ENCODE peak calls at places on chromosomes 7 and 10, in ten cellular contexts. One of them, this sample, is unnamed.
A peak's percentile ranks its signal among the peaks of the same experiment; 100 is the strongest.

GRCh38 chr7:38102486-38102885 is 75.6 kb upstream of the STARD3NL start:
- DNase-seq in OCI-LY7: no peak
- DNase-seq in suprapubic skin: no peak
- DNase-seq in right lobe of liver: no peak
- DNase-seq in heart left ventricle: no peak
- DNase-seq in GM12878: no peak
- DNase-seq in AG10803: peak; percentile 54
- DNase-seq in AG09309: no peak
- DNase-seq in tibial nerve: no peak
- DNase-seq in uterus: no peak
- DNase-seq in this sample: peak; percentile 83

GRCh38 chr10:112375721-112376577 is 2.0 kb downstream of the ACSL5 start:
- DNase-seq in OCI-LY7: peak; percentile 80
- DNase-seq in suprapubic skin: no peak
- DNase-seq in right lobe of liver: peak; percentile 84
- DNase-seq in heart left ventricle: peak; percentile 73
- DNase-seq in GM12878: peak; percentile 48
- DNase-seq in AG10803: peak; percentile 50
- DNase-seq in AG09309: no peak
- DNase-seq in tibial nerve: peak; percentile 61
- DNase-seq in uterus: peak; percentile 56
- DNase-seq in this sample: peak; percentile 7

GRCh38 chr7:8481752-8482446 is 48.5 kb downstream of the NXPH1 start:
- DNase-seq in OCI-LY7: no peak
- DNase-seq in suprapubic skin: no peak
- DNase-seq in right lobe of liver: no peak
- DNase-seq in heart left ventricle: no peak
- DNase-seq in GM12878: no peak
- DNase-seq in AG10803: no peak
- DNase-seq in AG09309: no peak
- DNase-seq in tibial nerve: peak; percentile 4
- DNase-seq in uterus: no peak
- DNase-seq in this sample: no peak

GRCh38 chr7:154532771-154533170 is 470.2 kb downstream of the PAXIP1 start:
- DNase-seq in OCI-LY7: no peak
- DNase-seq in suprapubic skin: no peak
- DNase-seq in right lobe of liver: no peak
- DNase-seq in heart left ventricle: no peak
- DNase-seq in GM12878: no peak
- DNase-seq in AG10803: no peak
- DNase-seq in AG09309: no peak
- DNase-seq in tibial nerve: no peak
- DNase-seq in uterus: no peak
- DNase-seq in this sample: no peak

GRCh38 chr10:110569736-110570135 is 2.2 kb downstream of the SMC3 start:
- DNase-seq in OCI-LY7: no peak
- DNase-seq in suprapubic skin: no peak
- DNase-seq in right lobe of liver: no peak
- DNase-seq in heart left ventricle: no peak
- DNase-seq in GM12878: no peak
- DNase-seq in AG10803: peak; percentile 3
- DNase-seq in AG09309: no peak
- DNase-seq in tibial nerve: no peak
- DNase-seq in uterus: no peak
- DNase-seq in this sample: no peak

GRCh38 chr10:26430641-26431163 is 7.4 kb upstream of the APBB1IP start:
- DNase-seq in OCI-LY7: peak; percentile 68
- DNase-seq in suprapubic skin: no peak
- DNase-seq in right lobe of liver: no peak
- DNase-seq in heart left ventricle: no peak
- DNase-seq in GM12878: peak; percentile 91
- DNase-seq in AG10803: no peak
- DNase-seq in AG09309: no peak
- DNase-seq in tibial nerve: peak; percentile 33
- DNase-seq in uterus: no peak
- DNase-seq in this sample: no peak

GRCh38 chr7:5462216-5462615 is 38.6 kb upstream of the TNRC18 start:
- DNase-seq in OCI-LY7: no peak
- DNase-seq in suprapubic skin: no peak
- DNase-seq in right lobe of liver: no peak
- DNase-seq in heart left ventricle: no peak
- DNase-seq in GM12878: no peak
- DNase-seq in AG10803: no peak
- DNase-seq in AG09309: no peak
- DNase-seq in tibial nerve: no peak
- DNase-seq in uterus: no peak
- DNase-seq in this sample: no peak

GRCh38 chr10:29530112-29530976 is 104.4 kb downstream of the SVIL start:
- DNase-seq in OCI-LY7: no peak
- DNase-seq in suprapubic skin: no peak
- DNase-seq in right lobe of liver: no peak
- DNase-seq in heart left ventricle: no peak
- DNase-seq in GM12878: no peak
- DNase-seq in AG10803: no peak
- DNase-seq in AG09309: no peak
- DNase-seq in tibial nerve: no peak
- DNase-seq in uterus: no peak
- DNase-seq in this sample: no peak

DNA sequence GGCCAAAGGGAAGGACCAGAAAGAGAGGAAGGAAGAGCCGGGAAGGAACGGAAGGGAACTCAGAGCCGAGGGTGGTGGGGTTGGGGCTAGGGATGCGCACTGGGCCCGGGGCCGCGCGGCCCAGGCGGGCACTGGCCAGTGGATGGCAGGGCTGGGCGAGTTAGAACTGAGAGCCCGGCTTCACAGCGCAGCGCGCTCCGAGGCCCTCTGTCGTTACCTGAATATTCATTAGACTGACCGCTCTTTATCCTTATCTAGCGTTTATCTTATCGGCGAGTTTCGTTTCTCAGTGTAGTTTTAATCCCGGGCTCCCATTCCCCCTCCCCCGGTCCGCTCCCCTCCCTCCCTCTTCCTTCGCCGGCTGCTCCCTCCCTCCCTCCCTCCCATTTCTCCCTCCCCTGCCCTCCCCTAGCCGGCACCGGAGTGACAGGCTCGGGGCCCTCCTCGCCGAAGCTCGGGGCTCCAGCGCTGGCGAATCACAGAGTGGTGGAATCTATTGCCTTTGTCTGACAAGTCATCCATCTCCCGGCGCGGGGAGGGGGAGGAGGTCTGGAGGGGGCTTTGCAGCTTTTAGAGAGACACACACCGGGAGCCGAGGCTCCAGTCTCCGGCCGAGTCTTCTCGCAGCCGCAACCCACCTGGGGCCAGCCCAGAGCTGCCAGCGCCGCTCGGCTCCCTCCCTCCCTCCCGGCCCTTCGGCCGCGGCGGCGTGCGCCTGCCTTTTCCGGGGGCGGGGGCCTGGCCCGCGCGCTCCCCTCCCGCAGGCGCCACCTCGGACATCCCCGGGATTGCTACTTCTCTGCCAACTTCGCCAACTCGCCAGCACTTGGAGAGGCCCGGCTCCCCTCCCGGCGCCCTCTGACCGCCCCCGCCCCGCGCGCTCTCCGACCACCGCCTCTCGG is at the start of gene PAX2:
- DNase-seq in OCI-LY7: no peak
- DNase-seq in suprapubic skin: no peak
- DNase-seq in right lobe of liver: no peak
- DNase-seq in heart left ventricle: no peak
- DNase-seq in GM12878: no peak
- DNase-seq in AG10803: no peak
- DNase-seq in AG09309: no peak
- DNase-seq in tibial nerve: no peak
- DNase-seq in uterus: no peak
- DNase-seq in this sample: no peak
- H3K4me3 ChIP-seq in OCI-LY7: no peak within 1 kb of the TSS
- H3K4me3 ChIP-seq in suprapubic skin: peak within 1 kb of the TSS; percentile 42
- H3K4me3 ChIP-seq in right lobe of liver: no peak within 1 kb of the TSS
- H3K4me3 ChIP-seq in heart left ventricle: peak within 1 kb of the TSS; percentile 32
- H3K4me3 ChIP-seq in GM12878: no peak within 1 kb of the TSS
- H3K4me3 ChIP-seq in AG10803: no peak within 1 kb of the TSS
- H3K4me3 ChIP-seq in AG09309: peak within 1 kb of the TSS; percentile 23
- H3K4me3 ChIP-seq in tibial nerve: peak within 1 kb of the TSS; percentile 11
- H3K4me3 ChIP-seq in uterus: peak within 1 kb of the TSS; percentile 18
- H3K4me3 ChIP-seq in this sample: no peak within 1 kb of the TSS

GRCh38 chr10:22003111-22003963 is at the start of gene DNAJC1:
- DNase-seq in OCI-LY7: peak; percentile 96
- DNase-seq in suprapubic skin: peak; percentile 99
- DNase-seq in right lobe of liver: peak; percentile 98
- DNase-seq in heart left ventricle: peak; percentile 99
- DNase-seq in GM12878: peak; percentile 83
- DNase-seq in AG10803: peak; percentile 90
- DNase-seq in AG09309: peak; percentile 66
- DNase-seq in tibial nerve: peak; percentile 100
- DNase-seq in uterus: peak; percentile 98
- DNase-seq in this sample: peak; percentile 93
- TF ChIP-seq CTCF in OCI-LY7: no peak
- TF ChIP-seq CTCF in suprapubic skin: peak; percentile 14
- TF ChIP-seq CTCF in right lobe of liver: no peak
- TF ChIP-seq CTCF in heart left ventricle: no peak
- TF ChIP-seq CTCF in GM12878: peak; percentile 1
- TF ChIP-seq CTCF in AG10803: no peak
- TF ChIP-seq CTCF in AG09309: peak; percentile 11
- TF ChIP-seq CTCF in tibial nerve: peak; percentile 60
- TF ChIP-seq CTCF in uterus: no peak
- TF ChIP-seq CTCF in this sample: no peak

GRCh38 chr7:27172388-27172774 is 1.7 kb downstream of the HOXA10 start:
- DNase-seq in OCI-LY7: no peak
- DNase-seq in suprapubic skin: peak; percentile 79
- DNase-seq in right lobe of liver: no peak
- DNase-seq in heart left ventricle: peak; percentile 27
- DNase-seq in GM12878: no peak
- DNase-seq in AG10803: peak; percentile 63
- DNase-seq in AG09309: no peak
- DNase-seq in tibial nerve: no peak
- DNase-seq in uterus: no peak
- DNase-seq in this sample: no peak

GRCh38 chr7:27174077-27175004 is at the start of gene HOXA10:
- DNase-seq in OCI-LY7: no peak
- DNase-seq in suprapubic skin: peak; percentile 85
- DNase-seq in right lobe of liver: no peak
- DNase-seq in heart left ventricle: peak; percentile 55
- DNase-seq in GM12878: no peak
- DNase-seq in AG10803: peak; percentile 71
- DNase-seq in AG09309: no peak
- DNase-seq in tibial nerve: no peak
- DNase-seq in uterus: peak; percentile 87
- DNase-seq in this sample: no peak

GRCh38 chr7:27173412-27174076 is 576 bp downstream of the HOXA10 start:
- DNase-seq in OCI-LY7: no peak
- DNase-seq in suprapubic skin: peak; percentile 74
- DNase-seq in right lobe of liver: peak; percentile 32
- DNase-seq in heart left ventricle: peak; percentile 64
- DNase-seq in GM12878: no peak
- DNase-seq in AG10803: no peak
- DNase-seq in AG09309: no peak
- DNase-seq in tibial nerve: no peak
- DNase-seq in uterus: peak; percentile 45
- DNase-seq in this sample: no peak

GRCh38 chr7:27171636-27172387 is 2.3 kb downstream of the HOXA10 start:
- DNase-seq in OCI-LY7: no peak
- DNase-seq in suprapubic skin: peak; percentile 78
- DNase-seq in right lobe of liver: no peak
- DNase-seq in heart left ventricle: peak; percentile 45
- DNase-seq in GM12878: no peak
- DNase-seq in AG10803: no peak
- DNase-seq in AG09309: no peak
- DNase-seq in tibial nerve: no peak
- DNase-seq in uterus: peak; percentile 27
- DNase-seq in this sample: no peak

DNA sequence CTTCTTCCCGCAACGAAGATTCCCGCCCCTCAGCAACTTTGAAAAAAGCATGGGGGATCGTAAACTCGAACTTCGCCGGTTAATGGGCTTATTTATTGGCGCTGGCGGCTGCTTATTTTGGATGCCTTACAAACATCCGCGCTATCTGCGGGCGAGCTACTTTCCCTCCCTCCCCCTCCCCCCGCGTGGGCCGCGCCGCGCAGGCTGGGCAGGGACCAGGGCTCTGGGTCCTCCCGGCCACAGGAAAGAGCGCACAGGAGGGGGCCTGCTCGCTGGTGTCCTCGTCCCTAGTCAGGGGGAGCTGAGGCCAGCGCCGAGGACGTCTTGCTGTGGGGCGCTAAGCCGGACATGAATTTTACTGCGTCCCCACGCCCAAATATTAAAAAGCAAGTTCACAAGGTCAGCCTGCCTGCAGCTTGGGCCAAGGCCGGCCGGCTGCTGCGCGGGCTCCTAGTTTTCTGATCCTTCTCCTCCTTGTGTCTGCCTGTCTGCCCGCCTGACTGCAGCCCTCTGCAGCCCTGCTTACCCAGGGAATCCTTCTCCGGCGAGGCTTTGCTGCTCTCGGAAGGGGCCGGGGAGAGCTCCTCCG is 1.2 kb downstream of the HOXA10 start:
- DNase-seq in OCI-LY7: no peak
- DNase-seq in suprapubic skin: peak; percentile 89
- DNase-seq in right lobe of liver: no peak
- DNase-seq in heart left ventricle: peak; percentile 58
- DNase-seq in GM12878: no peak
- DNase-seq in AG10803: peak; percentile 88
- DNase-seq in AG09309: peak; percentile 88
- DNase-seq in tibial nerve: peak; percentile 74
- DNase-seq in uterus: peak; percentile 94
- DNase-seq in this sample: peak; percentile 28
- H3K4me3 ChIP-seq in OCI-LY7: no peak overlapping the region
- H3K4me3 ChIP-seq in suprapubic skin: peak overlapping the region; percentile 84
- H3K4me3 ChIP-seq in right lobe of liver: peak overlapping the region; percentile 27
- H3K4me3 ChIP-seq in heart left ventricle: peak overlapping the region; percentile 43
- H3K4me3 ChIP-seq in GM12878: no peak overlapping the region
- H3K4me3 ChIP-seq in AG10803: peak overlapping the region; percentile 87
- H3K4me3 ChIP-seq in AG09309: peak overlapping the region; percentile 87
- H3K4me3 ChIP-seq in tibial nerve: peak overlapping the region; percentile 72
- H3K4me3 ChIP-seq in uterus: peak overlapping the region; percentile 66
- H3K4me3 ChIP-seq in this sample: peak overlapping the region; percentile 23

DNA sequence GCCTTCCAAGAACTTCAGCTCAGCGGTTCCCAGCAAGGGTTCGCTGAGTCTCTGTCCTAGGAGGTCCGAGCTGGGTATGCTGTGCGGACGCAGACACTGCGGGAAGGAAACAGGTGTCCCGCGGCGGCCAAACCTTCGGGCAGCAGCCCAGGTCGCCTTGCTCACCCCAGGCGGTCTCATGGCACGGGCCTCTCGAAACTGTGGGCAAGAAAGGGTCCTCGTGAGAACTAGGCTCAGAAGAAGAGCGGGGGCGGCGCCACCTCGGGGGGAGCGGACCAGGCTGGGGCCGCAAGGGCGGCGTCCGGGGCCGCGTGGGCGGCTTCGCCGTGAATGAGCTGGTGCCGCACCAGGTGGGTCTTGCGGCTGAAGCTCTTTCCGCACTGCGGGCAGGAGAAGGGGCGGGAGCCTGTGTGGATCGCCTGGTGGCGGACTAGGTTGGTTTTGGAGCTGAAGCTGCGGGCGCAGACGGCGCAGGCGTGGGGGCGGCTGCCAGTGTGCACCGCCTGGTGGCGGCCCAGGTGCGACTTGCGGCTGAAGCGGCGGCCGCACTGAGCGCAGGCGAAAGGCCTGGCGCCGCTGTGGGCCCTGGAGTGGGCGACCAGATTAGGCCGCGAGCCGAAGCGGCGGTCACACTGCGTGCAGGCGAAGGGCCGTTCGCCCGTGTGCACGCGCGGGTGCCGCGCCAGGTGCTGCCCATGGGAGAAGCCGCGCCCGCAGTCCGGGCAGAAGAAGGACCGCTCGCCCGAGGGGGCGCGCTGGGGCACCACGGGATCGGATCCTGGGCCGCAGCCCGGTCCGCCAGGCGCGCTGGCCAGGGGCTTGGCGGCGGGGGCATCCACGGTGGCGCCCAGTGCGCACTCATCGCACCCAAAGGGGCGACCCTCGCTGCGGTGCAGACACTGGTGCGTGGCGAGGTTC is 8.6 kb downstream of the ZNF467 start:
- DNase-seq in OCI-LY7: no peak
- DNase-seq in suprapubic skin: no peak
- DNase-seq in right lobe of liver: no peak
- DNase-seq in heart left ventricle: no peak
- DNase-seq in GM12878: no peak
- DNase-seq in AG10803: no peak
- DNase-seq in AG09309: no peak
- DNase-seq in tibial nerve: no peak
- DNase-seq in uterus: no peak
- DNase-seq in this sample: no peak
- TF ChIP-seq CTCF in OCI-LY7: no peak
- TF ChIP-seq CTCF in suprapubic skin: no peak
- TF ChIP-seq CTCF in right lobe of liver: peak; percentile 13
- TF ChIP-seq CTCF in heart left ventricle: no peak
- TF ChIP-seq CTCF in GM12878: no peak
- TF ChIP-seq CTCF in AG10803: no peak
- TF ChIP-seq CTCF in AG09309: no peak
- TF ChIP-seq CTCF in tibial nerve: no peak
- TF ChIP-seq CTCF in uterus: no peak
- TF ChIP-seq CTCF in this sample: no peak

This sample was measured in astrocyte of the spinal cord.